ENCODE peak calls at places on chromosomes 3 and 15, in six cellular contexts. H, T, F, I, S and V are unnamed samples.

GRCh38 chr3:90091557-90091956 is 984.1 kb downstream of the EPHA3 start:
- DNase-seq in H (no peak), T (no peak), F (no peak), I (peak; percentile 7), S (peak; percentile 61), V (peak; percentile 51)

GRCh38 chr3:79249701-79250100 is 518.1 kb downstream of the ROBO1 start:
- DNase-seq in H (no peak), T (no peak), F (no peak), I (no peak), S (no peak), V (no peak)

GRCh38 chr15:33083232-33084006 is 111.1 kb downstream of the FMN1 start:
- DNase-seq in H (no peak), T (no peak), F (no peak), I (no peak), S (no peak), V (no peak)

GRCh38 chr3:57068437-57069089 is 8.1 kb downstream of the SPATA12 start:
- DNase-seq in H (peak; percentile 77), T (no peak), F (no peak), I (peak; percentile 53), S (peak; percentile 17), V (peak; percentile 37)

GRCh38 chr15:42595641-42596240 is 20.3 kb downstream of the STARD9 start:
- DNase-seq in H (no peak), T (no peak), F (no peak), I (no peak), S (no peak), V (no peak)

GRCh38 chr15:59300618-59301139 is 72.0 kb downstream of the MYO1E start:
- DNase-seq in H (peak; percentile 71), T (peak; percentile 48), F (no peak), I (peak; percentile 19), S (no peak), V (peak; percentile 47)

GRCh38 chr15:98823012-98823458 is 174.7 kb downstream of the IGF1R start:
- DNase-seq in H (no peak), T (no peak), F (no peak), I (no peak), S (peak; percentile 42), V (no peak)

GRCh38 chr3:193894121-193894863 is 241.7 kb upstream of the HES1 start:
- DNase-seq in H (no peak), T (no peak), F (no peak), I (peak; percentile 49), S (no peak), V (no peak)

GRCh38 chr15:88477126-88477525 is 9.6 kb downstream of the MRPS11 start:
- DNase-seq in H (no peak), T (no peak), F (no peak), I (no peak), S (no peak), V (no peak)

GRCh38 chr3:183099026-183099837 is at the start of gene MCCC1:
- DNase-seq in H (peak; percentile 99), T (peak; percentile 98), F (peak; percentile 98), I (peak; percentile 100), S (peak; percentile 98), V (peak; percentile 96)

GRCh38 chr15:44068346-44068745 is 126.7 kb downstream of the FRMD5 start:
- DNase-seq in H (no peak), T (no peak), F (no peak), I (no peak), S (no peak), V (no peak)

GRCh38 chr15:63331456-63331855 is 50.2 kb downstream of the CA12 start:
- DNase-seq in H (no peak), T (no peak), F (no peak), I (no peak), S (no peak), V (no peak)

GRCh38 chr3:14772533-14773138 is 46.1 kb upstream of the FGD5 start:
- DNase-seq in H (peak; percentile 46), T (no peak), F (no peak), I (no peak), S (no peak), V (peak; percentile 5)

GRCh38 chr15:34837246-34838016 is 42.1 kb upstream of the ACTC1 start:
- DNase-seq in H (peak; percentile 67), T (no peak), F (no peak), I (no peak), S (no peak), V (no peak)

GRCh38 chr3:8540456-8540855 is 38.8 kb downstream of the LMCD1 start:
- DNase-seq in H (no peak), T (no peak), F (no peak), I (no peak), S (no peak), V (no peak)

GRCh38 chr3:184815046-184815930 is 3.3 kb downstream of the VPS8 start:
- DNase-seq in H (no peak), T (no peak), F (no peak), I (no peak), S (no peak), V (no peak)

GRCh38 chr15:25418202-25418601 is 20.6 kb downstream of the UBE3A start:
- DNase-seq in H (no peak), T (no peak), F (no peak), I (no peak), S (no peak), V (no peak)

GRCh38 chr15:48896775-48897143 is 18.8 kb downstream of the EID1 start:
- DNase-seq in H (no peak), T (no peak), F (no peak), I (no peak), S (no peak), V (no peak)

GRCh38 chr3:66463734-66464511 is 36.9 kb downstream of the LRIG1 start:
- DNase-seq in H (no peak), T (no peak), F (no peak), I (no peak), S (no peak), V (no peak)

GRCh38 chr3:150254199-150254786 is 153.8 kb upstream of the TSC22D2 start:
- DNase-seq in H (no peak), T (no peak), F (no peak), I (no peak), S (no peak), V (no peak)

GRCh38 chr3:45611619-45612018 is 17.1 kb downstream of the LIMD1 start:
- DNase-seq in H (no peak), T (no peak), F (no peak), I (peak; percentile 69), S (peak; percentile 74), V (no peak)

GRCh38 chr15:44550256-44550655 is 13.3 kb downstream of the EIF3J start:
- DNase-seq in H (no peak), T (no peak), F (no peak), I (no peak), S (no peak), V (no peak)

GRCh38 chr15:67114846-67115521 is 49.6 kb downstream of the SMAD3 start:
- DNase-seq in H (peak; percentile 23), T (no peak), F (no peak), I (no peak), S (no peak), V (no peak)

GRCh38 chr3:207973-208372 is 11.4 kb downstream of the CHL1 start:
- DNase-seq in H (no peak), T (no peak), F (no peak), I (no peak), S (no peak), V (no peak)

GRCh38 chr15:40463886-40464545 is 6.8 kb upstream of the CHST14 start:
- DNase-seq in H (no peak), T (no peak), F (no peak), I (no peak), S (no peak), V (no peak)

GRCh38 chr15:69906256-69907185 is 191.2 kb downstream of the TLE3 start:
- DNase-seq in H (no peak), T (no peak), F (no peak), I (no peak), S (no peak), V (no peak)

GRCh38 chr3:127064391-127065137 is 81.6 kb downstream of the PLXNA1 start:
- DNase-seq in H (no peak), T (no peak), F (peak; percentile 37), I (no peak), S (no peak), V (no peak)

DNA sequence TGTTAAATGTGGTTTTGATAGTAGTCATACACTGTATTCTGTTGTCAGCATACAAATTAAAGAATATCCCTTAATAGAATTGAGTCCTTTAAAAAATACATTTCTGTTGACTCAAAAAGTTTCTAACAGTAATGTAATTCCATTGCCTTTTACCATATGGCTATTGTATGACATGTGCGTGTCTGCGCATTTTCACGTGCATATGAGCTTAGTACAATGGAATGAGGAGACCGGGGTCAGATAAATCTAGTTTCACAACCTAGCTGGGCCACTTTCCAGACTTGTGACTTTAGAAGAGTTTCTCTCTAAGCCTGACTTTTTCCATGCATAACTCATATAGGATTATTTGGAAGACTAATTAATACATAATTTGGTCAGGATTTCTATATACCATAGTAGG is 38.7 kb downstream of the ZBTB38 start:
- DNase-seq in H (no peak), T (no peak), F (no peak), I (peak; percentile 63), S (no peak), V (no peak)
- H3K4me1 ChIP-seq in H (peaks cover 85% of the 10 kb centered on the region), T (peaks cover 90% of the 10 kb centered on the region), F (peaks cover 64% of the 10 kb centered on the region), I (peaks cover 83% of the 10 kb centered on the region), S (peaks cover 6% of the 10 kb centered on the region), V (peaks cover 27% of the 10 kb centered on the region)

GRCh38 chr15:57069423-57069822 is 151.0 kb downstream of the TCF12 start:
- DNase-seq in H (no peak), T (no peak), F (no peak), I (no peak), S (no peak), V (no peak)
- H3K4me1 ChIP-seq in H (peaks cover 36% of the 10 kb centered on the region), T (peaks cover 38% of the 10 kb centered on the region), F (peaks cover 7% of the 10 kb centered on the region), I (peaks cover 8% of the 10 kb centered on the region), S (peaks cover 16% of the 10 kb centered on the region), V (peaks cover 1% of the 10 kb centered on the region)

GRCh38 chr15:64847448-64847847 is 5.7 kb downstream of the PLEKHO2 start:
- DNase-seq in H (no peak), T (no peak), F (no peak), I (no peak), S (no peak), V (no peak)
- H3K4me1 ChIP-seq in H (peaks cover 78% of the 10 kb centered on the region), T (peaks cover 86% of the 10 kb centered on the region), F (peaks cover 55% of the 10 kb centered on the region), I (peaks cover 20% of the 10 kb centered on the region), S (peaks cover 28% of the 10 kb centered on the region), V (peaks cover 15% of the 10 kb centered on the region)

DNA sequence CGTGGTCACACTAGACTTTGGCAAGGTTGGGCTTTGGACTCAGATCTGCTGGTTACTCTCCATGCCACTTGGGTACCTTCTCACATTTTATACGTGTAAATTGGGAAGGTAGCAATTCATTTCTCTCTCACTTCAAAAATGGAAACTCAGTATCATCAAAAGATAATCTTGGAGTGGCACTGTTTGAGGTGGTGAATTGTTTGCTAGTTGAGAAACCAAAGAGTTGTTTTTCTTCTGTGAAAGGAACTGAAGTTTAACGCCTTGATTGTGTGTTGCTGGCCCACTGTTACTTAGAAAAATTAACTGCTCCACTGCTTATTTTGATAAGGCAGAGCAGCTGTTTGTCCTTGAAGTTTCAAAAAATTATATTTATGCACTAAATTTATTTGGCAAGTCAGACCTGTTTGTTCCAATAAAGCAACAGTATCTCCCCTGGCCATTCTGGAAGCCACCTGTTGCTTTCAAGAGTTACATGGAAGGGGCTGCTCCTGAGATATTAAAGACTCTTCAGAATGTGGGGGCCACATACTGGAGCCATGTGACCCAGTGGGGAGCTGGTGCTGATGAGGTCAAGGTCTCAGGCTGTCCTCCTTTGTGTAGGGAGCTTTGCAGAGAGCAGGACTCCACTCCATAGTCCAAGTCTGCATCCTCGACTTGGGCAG is 16.2 kb downstream of the PLCL2 start:
- DNase-seq in H (no peak), T (no peak), F (no peak), I (no peak), S (no peak), V (peak; percentile 40)
- H3K4me1 ChIP-seq in H (peaks cover 12% of the 10 kb centered on the region), T (peaks cover 55% of the 10 kb centered on the region), F (peaks cover 98% of the 10 kb centered on the region), I (peaks cover 78% of the 10 kb centered on the region), S (peaks cover 28% of the 10 kb centered on the region), V (peaks cover 41% of the 10 kb centered on the region)